ENCODE peak calls at places on chromosome 1, in nine cellular contexts. One of them, this sample, is unnamed.

GRCh38 chr1:226938903-226939438 is 1.1 kb upstream of the COQ8A start:
- DNase-seq in AG04450: no peak
- DNase-seq in left lung: no peak
- DNase-seq in HFF-Myc: no peak
- DNase-seq in colonic mucosa: no peak
- DNase-seq in foreskin fibroblast: peak
- DNase-seq in choroid plexus epithelial cell: peak
- DNase-seq in SJCRH30: no peak
- DNase-seq in naive thymus-derived CD4-positive, alpha-beta T cell: no peak
- DNase-seq in this sample: peak

GRCh38 chr1:158864595-158864994 is 33.4 kb downstream of the MNDA start:
- DNase-seq in AG04450: no peak
- DNase-seq in left lung: no peak
- DNase-seq in HFF-Myc: no peak
- DNase-seq in colonic mucosa: no peak
- DNase-seq in foreskin fibroblast: no peak
- DNase-seq in choroid plexus epithelial cell: no peak
- DNase-seq in SJCRH30: no peak
- DNase-seq in naive thymus-derived CD4-positive, alpha-beta T cell: no peak
- DNase-seq in this sample: no peak

GRCh38 chr1:203327684-203328457 is 22.6 kb downstream of the BTG2 start:
- DNase-seq in AG04450: no peak
- DNase-seq in left lung: no peak
- DNase-seq in HFF-Myc: no peak
- DNase-seq in colonic mucosa: no peak
- DNase-seq in foreskin fibroblast: peak
- DNase-seq in choroid plexus epithelial cell: peak
- DNase-seq in SJCRH30: no peak
- DNase-seq in naive thymus-derived CD4-positive, alpha-beta T cell: peak
- DNase-seq in this sample: peak

GRCh38 chr1:98783821-98784220 is 122.3 kb downstream of the SNX7 start:
- DNase-seq in AG04450: no peak
- DNase-seq in left lung: no peak
- DNase-seq in HFF-Myc: no peak
- DNase-seq in colonic mucosa: no peak
- DNase-seq in foreskin fibroblast: no peak
- DNase-seq in choroid plexus epithelial cell: no peak
- DNase-seq in SJCRH30: no peak
- DNase-seq in naive thymus-derived CD4-positive, alpha-beta T cell: no peak
- DNase-seq in this sample: no peak

GRCh38 chr1:15248238-15248637 is 1.2 kb downstream of the FHAD1 start:
- DNase-seq in AG04450: no peak
- DNase-seq in left lung: no peak
- DNase-seq in HFF-Myc: no peak
- DNase-seq in colonic mucosa: no peak
- DNase-seq in foreskin fibroblast: no peak
- DNase-seq in choroid plexus epithelial cell: no peak
- DNase-seq in SJCRH30: no peak
- DNase-seq in naive thymus-derived CD4-positive, alpha-beta T cell: no peak
- DNase-seq in this sample: no peak

GRCh38 chr1:165893507-165893906 is 66.1 kb downstream of the UCK2 start:
- DNase-seq in AG04450: no peak
- DNase-seq in left lung: no peak
- DNase-seq in HFF-Myc: no peak
- DNase-seq in colonic mucosa: no peak
- DNase-seq in foreskin fibroblast: no peak
- DNase-seq in choroid plexus epithelial cell: no peak
- DNase-seq in SJCRH30: no peak
- DNase-seq in naive thymus-derived CD4-positive, alpha-beta T cell: no peak
- DNase-seq in this sample: no peak

GRCh38 chr1:226590626-226591025 is 42.1 kb downstream of the STUM start:
- DNase-seq in AG04450: no peak
- DNase-seq in left lung: no peak
- DNase-seq in HFF-Myc: peak
- DNase-seq in colonic mucosa: no peak
- DNase-seq in foreskin fibroblast: no peak
- DNase-seq in choroid plexus epithelial cell: no peak
- DNase-seq in SJCRH30: peak
- DNase-seq in naive thymus-derived CD4-positive, alpha-beta T cell: no peak
- DNase-seq in this sample: no peak

GRCh38 chr1:195218428-195219212 is 1389.6 kb downstream of the KCNT2 start:
- DNase-seq in AG04450: no peak
- DNase-seq in left lung: peak
- DNase-seq in HFF-Myc: no peak
- DNase-seq in colonic mucosa: no peak
- DNase-seq in foreskin fibroblast: no peak
- DNase-seq in choroid plexus epithelial cell: no peak
- DNase-seq in SJCRH30: no peak
- DNase-seq in naive thymus-derived CD4-positive, alpha-beta T cell: no peak
- DNase-seq in this sample: peak

GRCh38 chr1:48203287-48203900 is 19.1 kb upstream of the SLC5A9 start:
- DNase-seq in AG04450: no peak
- DNase-seq in left lung: no peak
- DNase-seq in HFF-Myc: peak
- DNase-seq in colonic mucosa: no peak
- DNase-seq in foreskin fibroblast: peak
- DNase-seq in choroid plexus epithelial cell: peak
- DNase-seq in SJCRH30: peak
- DNase-seq in naive thymus-derived CD4-positive, alpha-beta T cell: peak
- DNase-seq in this sample: peak

GRCh38 chr1:7044471-7044805 is 259.2 kb downstream of the CAMTA1 start:
- DNase-seq in AG04450: no peak
- DNase-seq in left lung: no peak
- DNase-seq in HFF-Myc: no peak
- DNase-seq in colonic mucosa: no peak
- DNase-seq in foreskin fibroblast: no peak
- DNase-seq in choroid plexus epithelial cell: no peak
- DNase-seq in SJCRH30: no peak
- DNase-seq in naive thymus-derived CD4-positive, alpha-beta T cell: no peak
- DNase-seq in this sample: no peak

GRCh38 chr1:21472861-21473260 is 32.9 kb downstream of the NBPF3 start:
- DNase-seq in AG04450: no peak
- DNase-seq in left lung: no peak
- DNase-seq in HFF-Myc: no peak
- DNase-seq in colonic mucosa: no peak
- DNase-seq in foreskin fibroblast: no peak
- DNase-seq in choroid plexus epithelial cell: no peak
- DNase-seq in SJCRH30: no peak
- DNase-seq in naive thymus-derived CD4-positive, alpha-beta T cell: no peak
- DNase-seq in this sample: no peak

GRCh38 chr1:35883681-35884155 is 709 bp downstream of the AGO1 start:
- DNase-seq in AG04450: no peak
- DNase-seq in left lung: peak
- DNase-seq in HFF-Myc: no peak
- DNase-seq in colonic mucosa: peak
- DNase-seq in foreskin fibroblast: peak
- DNase-seq in choroid plexus epithelial cell: peak
- DNase-seq in SJCRH30: peak
- DNase-seq in naive thymus-derived CD4-positive, alpha-beta T cell: peak
- DNase-seq in this sample: peak

GRCh38 chr1:228062085-228062791 is 20.3 kb upstream of the ARF1 start:
- DNase-seq in AG04450: no peak
- DNase-seq in left lung: peak
- DNase-seq in HFF-Myc: no peak
- DNase-seq in colonic mucosa: no peak
- DNase-seq in foreskin fibroblast: no peak
- DNase-seq in choroid plexus epithelial cell: no peak
- DNase-seq in SJCRH30: no peak
- DNase-seq in naive thymus-derived CD4-positive, alpha-beta T cell: no peak
- DNase-seq in this sample: no peak

DNA sequence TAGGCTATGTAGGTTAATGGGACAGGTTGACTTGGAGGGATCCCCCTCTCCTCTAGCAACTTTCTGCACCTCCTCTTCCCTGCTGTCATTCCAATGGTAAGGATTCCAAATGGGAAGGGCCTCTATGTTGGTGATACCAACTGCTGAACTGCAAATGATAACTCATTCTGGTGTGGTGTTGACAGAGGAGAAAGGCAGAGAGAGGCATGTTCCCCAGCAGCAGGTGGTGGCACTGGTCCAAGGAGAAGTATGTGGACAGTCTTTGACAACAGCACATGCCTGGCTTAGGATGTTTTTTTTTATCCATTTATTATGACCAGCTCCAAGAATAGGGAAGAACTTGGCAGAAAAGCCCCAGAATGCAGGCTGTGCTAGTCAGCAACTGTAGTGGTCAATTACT is 19.6 kb upstream of the SPAG17 start:
- DNase-seq in AG04450: no peak
- DNase-seq in left lung: no peak
- DNase-seq in HFF-Myc: no peak
- DNase-seq in colonic mucosa: no peak
- DNase-seq in foreskin fibroblast: no peak
- DNase-seq in choroid plexus epithelial cell: no peak
- DNase-seq in SJCRH30: peak
- DNase-seq in naive thymus-derived CD4-positive, alpha-beta T cell: no peak
- DNase-seq in this sample: no peak
- H3K4me3 ChIP-seq in AG04450: no peak
- H3K4me3 ChIP-seq in left lung: no peak
- H3K4me3 ChIP-seq in HFF-Myc: no peak
- H3K4me3 ChIP-seq in colonic mucosa: no peak
- H3K4me3 ChIP-seq in foreskin fibroblast: no peak
- H3K4me3 ChIP-seq in choroid plexus epithelial cell: no peak
- H3K4me3 ChIP-seq in SJCRH30: no peak
- H3K4me3 ChIP-seq in naive thymus-derived CD4-positive, alpha-beta T cell: no peak
- H3K4me3 ChIP-seq in this sample: no peak

DNA sequence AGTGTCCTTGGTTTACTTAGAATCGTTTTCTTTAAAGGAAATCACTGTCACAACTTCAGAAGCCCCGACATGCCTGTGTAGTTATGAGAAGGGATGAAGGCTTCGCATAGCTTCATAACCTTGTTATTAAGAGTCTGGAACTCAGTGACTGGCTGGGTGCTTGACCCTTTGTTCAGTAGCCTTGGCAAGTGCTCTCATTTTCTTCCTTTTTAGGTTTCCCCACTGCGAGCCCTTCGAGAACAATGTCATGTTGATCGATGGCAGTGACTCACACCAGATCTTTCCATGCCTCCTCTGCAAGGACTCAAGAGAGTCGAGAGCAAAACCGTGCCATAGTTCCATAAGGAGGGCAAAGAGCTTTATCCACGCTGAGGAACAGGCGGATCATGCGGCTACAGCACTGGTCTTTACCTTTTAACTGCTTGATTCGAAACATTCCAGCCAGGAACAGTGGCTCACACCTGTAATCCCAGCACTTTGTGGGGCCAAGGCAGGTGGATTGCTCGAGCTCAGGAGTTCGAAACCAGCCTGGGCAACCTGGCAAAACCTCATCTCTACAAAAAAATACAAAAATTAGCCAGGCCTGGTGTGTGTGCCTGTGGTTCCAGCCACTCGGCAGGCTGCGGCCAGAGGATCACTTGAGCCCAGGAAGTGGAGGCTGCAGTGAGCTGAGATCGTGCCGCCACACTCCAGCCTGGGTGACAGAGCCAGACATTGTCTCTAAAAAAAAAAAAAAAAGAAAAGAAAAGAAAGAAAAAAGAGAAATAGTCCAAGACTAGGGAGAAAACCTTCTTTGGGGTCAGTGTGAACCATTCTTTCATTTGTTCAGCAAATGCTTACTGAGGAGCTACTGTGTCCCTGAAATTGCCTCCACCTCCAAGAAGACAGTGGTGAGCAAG is 95.4 kb upstream of the ERRFI1 start:
- DNase-seq in AG04450: peak
- DNase-seq in left lung: no peak
- DNase-seq in HFF-Myc: no peak
- DNase-seq in colonic mucosa: peak
- DNase-seq in foreskin fibroblast: peak
- DNase-seq in choroid plexus epithelial cell: peak
- DNase-seq in SJCRH30: peak
- DNase-seq in naive thymus-derived CD4-positive, alpha-beta T cell: no peak
- DNase-seq in this sample: no peak
- H3K4me3 ChIP-seq in AG04450: no peak
- H3K4me3 ChIP-seq in left lung: no peak
- H3K4me3 ChIP-seq in HFF-Myc: no peak
- H3K4me3 ChIP-seq in colonic mucosa: no peak
- H3K4me3 ChIP-seq in foreskin fibroblast: no peak
- H3K4me3 ChIP-seq in choroid plexus epithelial cell: no peak
- H3K4me3 ChIP-seq in SJCRH30: peak
- H3K4me3 ChIP-seq in naive thymus-derived CD4-positive, alpha-beta T cell: no peak
- H3K4me3 ChIP-seq in this sample: no peak

DNA sequence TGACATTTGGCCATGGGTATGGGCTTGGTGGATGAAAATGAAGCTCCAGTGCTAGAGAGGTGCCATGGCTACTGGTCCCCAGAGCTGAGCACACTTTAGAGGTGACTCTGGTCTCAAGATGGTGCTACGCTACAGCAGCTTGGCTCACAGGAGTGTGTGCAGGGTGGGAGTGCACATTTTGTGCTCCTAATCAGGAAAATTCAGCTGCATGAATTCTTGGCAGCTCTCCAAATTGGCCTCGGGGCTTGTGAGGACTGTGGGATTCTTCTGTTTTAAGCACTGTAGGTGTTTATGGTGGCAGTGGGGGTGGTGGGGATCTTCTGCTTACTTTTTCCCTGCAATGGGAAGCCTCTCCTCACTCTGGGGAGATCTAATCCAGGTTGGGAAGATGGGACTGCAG is 17.3 kb upstream of the TIPRL start:
- DNase-seq in AG04450: no peak
- DNase-seq in left lung: no peak
- DNase-seq in HFF-Myc: no peak
- DNase-seq in colonic mucosa: no peak
- DNase-seq in foreskin fibroblast: no peak
- DNase-seq in choroid plexus epithelial cell: peak
- DNase-seq in SJCRH30: peak
- DNase-seq in naive thymus-derived CD4-positive, alpha-beta T cell: no peak
- DNase-seq in this sample: no peak
- H3K4me3 ChIP-seq in AG04450: no peak
- H3K4me3 ChIP-seq in left lung: no peak
- H3K4me3 ChIP-seq in HFF-Myc: no peak
- H3K4me3 ChIP-seq in colonic mucosa: no peak
- H3K4me3 ChIP-seq in foreskin fibroblast: no peak
- H3K4me3 ChIP-seq in choroid plexus epithelial cell: no peak
- H3K4me3 ChIP-seq in SJCRH30: no peak
- H3K4me3 ChIP-seq in naive thymus-derived CD4-positive, alpha-beta T cell: no peak
- H3K4me3 ChIP-seq in this sample: no peak

DNA sequence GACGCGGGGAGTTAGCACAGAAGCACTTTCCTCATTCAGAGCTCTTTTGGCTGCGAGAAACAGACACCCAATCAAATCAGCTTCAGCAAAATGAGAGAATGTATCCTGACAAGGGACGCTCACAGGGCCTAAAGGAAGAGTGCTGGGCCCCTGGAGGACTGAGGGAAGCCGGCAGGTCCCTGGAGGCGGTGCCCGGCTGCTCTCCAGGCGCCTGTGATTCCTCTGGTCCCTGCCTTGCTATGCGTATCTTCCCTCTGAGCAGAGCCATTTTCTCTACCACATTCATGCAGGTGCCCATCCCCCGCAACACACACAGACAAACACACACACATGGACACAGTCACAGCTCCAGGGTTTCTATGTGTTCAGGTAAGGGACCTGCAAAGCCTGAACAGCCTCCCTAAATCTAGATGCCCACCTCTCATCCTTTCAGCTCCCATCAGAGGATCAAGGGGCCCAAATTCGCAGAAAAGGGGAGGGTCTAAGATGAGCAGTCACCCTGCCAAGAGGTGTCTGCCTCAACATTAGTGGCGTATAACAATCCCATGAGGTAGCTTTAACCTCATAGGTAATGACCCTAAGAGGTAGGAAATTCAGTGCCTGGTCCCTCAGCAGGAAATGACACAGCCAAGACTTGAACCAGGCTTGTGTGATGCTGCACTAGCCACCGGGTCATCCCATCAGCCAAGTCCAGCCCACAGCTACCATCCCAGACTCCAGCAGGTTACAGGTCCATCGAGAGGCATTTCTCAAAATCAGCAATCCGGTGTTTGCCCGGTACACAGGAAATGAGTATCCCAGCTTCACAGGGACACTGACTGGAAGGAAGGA is 29.0 kb downstream of the PTAFR start:
- DNase-seq in AG04450: no peak
- DNase-seq in left lung: no peak
- DNase-seq in HFF-Myc: no peak
- DNase-seq in colonic mucosa: no peak
- DNase-seq in foreskin fibroblast: no peak
- DNase-seq in choroid plexus epithelial cell: no peak
- DNase-seq in SJCRH30: no peak
- DNase-seq in naive thymus-derived CD4-positive, alpha-beta T cell: no peak
- DNase-seq in this sample: no peak
- H3K4me3 ChIP-seq in AG04450: no peak
- H3K4me3 ChIP-seq in left lung: no peak
- H3K4me3 ChIP-seq in HFF-Myc: no peak
- H3K4me3 ChIP-seq in colonic mucosa: no peak
- H3K4me3 ChIP-seq in foreskin fibroblast: no peak
- H3K4me3 ChIP-seq in choroid plexus epithelial cell: no peak
- H3K4me3 ChIP-seq in SJCRH30: no peak
- H3K4me3 ChIP-seq in naive thymus-derived CD4-positive, alpha-beta T cell: no peak
- H3K4me3 ChIP-seq in this sample: no peak

This sample was measured in Jurkat, Clone E6-1.